ENCODE peak calls at places on chromosomes 16 and 17, in four cellular contexts. S is K562, O is GM12878, F is HepG2. W is an unnamed sample.

GRCh38 chr17:31274252-31274651 is 22.8 kb downstream of the OMG start:
- DNase-seq in S (no peak), O (no peak), F (peak; percentile 39), W (no peak)

GRCh38 chr16:69942099-69942491 is 9.0 kb upstream of the CLEC18A start:
- DNase-seq in O (no peak), S (no peak), F (no peak), W (no peak)

GRCh38 chr17:56902350-56902749 is 11.5 kb downstream of the TRIM25 start:
- DNase-seq in S (no peak), F (no peak), O (no peak), W (no peak)

GRCh38 chr16:53098526-53099317 is 43.9 kb downstream of the CHD9 start:
- DNase-seq in F (peak; percentile 48), O (peak; percentile 66), S (peak; percentile 32), W (no peak)

GRCh38 chr17:6070895-6071511 is 824 bp downstream of the WSCD1 start:
- DNase-seq in O (no peak), F (no peak), S (no peak), W (peak; percentile 27)

GRCh38 chr17:8825802-8826201 is 26.6 kb upstream of the MFSD6L start:
- DNase-seq in F (no peak), S (no peak), O (no peak), W (no peak)

GRCh38 chr17:78674595-78675315 is 97.6 kb upstream of the DNAH17 start:
- DNase-seq in S (peak; percentile 38), F (no peak), O (no peak), W (no peak)

GRCh38 chr16:81315271-81316175 is 761 bp downstream of the GAN start:
- DNase-seq in O (no peak), F (peak; percentile 32), S (peak; percentile 74), W (peak; percentile 33)

GRCh38 chr16:81431554-81432353 is 12.9 kb upstream of the CMIP start:
- DNase-seq in O (no peak), F (peak; percentile 90), S (no peak), W (no peak)

GRCh38 chr17:70332356-70332755 is 163.0 kb downstream of the KCNJ2 start:
- DNase-seq in F (no peak), S (no peak), O (no peak), W (no peak)

GRCh38 chr16:14132696-14133048 is 61.6 kb downstream of the MRTFB start:
- DNase-seq in O (no peak), S (no peak), F (no peak), W (no peak)

GRCh38 chr17:81329927-81330883 is 35.1 kb upstream of the SLC38A10 start:
- DNase-seq in O (no peak), F (peak; percentile 69), S (no peak), W (peak; percentile 53)

GRCh38 chr17:81332949-81333570 is 38.0 kb upstream of the SLC38A10 start:
- DNase-seq in F (no peak), O (no peak), S (no peak), W (no peak)

GRCh38 chr17:81330884-81331245 is 35.8 kb upstream of the SLC38A10 start:
- DNase-seq in O (no peak), F (no peak), S (no peak), W (no peak)

GRCh38 chr17:81332118-81332834 is 37.2 kb upstream of the SLC38A10 start:
- DNase-seq in S (no peak), F (no peak), O (no peak), W (no peak)

GRCh38 chr17:81331527-81332043 is 36.5 kb upstream of the SLC38A10 start:
- DNase-seq in F (no peak), O (no peak), S (no peak), W (no peak)
- TF ChIP-seq TARDBP in F (no peak), O (no peak), S (no peak), W (no peak)

DNA sequence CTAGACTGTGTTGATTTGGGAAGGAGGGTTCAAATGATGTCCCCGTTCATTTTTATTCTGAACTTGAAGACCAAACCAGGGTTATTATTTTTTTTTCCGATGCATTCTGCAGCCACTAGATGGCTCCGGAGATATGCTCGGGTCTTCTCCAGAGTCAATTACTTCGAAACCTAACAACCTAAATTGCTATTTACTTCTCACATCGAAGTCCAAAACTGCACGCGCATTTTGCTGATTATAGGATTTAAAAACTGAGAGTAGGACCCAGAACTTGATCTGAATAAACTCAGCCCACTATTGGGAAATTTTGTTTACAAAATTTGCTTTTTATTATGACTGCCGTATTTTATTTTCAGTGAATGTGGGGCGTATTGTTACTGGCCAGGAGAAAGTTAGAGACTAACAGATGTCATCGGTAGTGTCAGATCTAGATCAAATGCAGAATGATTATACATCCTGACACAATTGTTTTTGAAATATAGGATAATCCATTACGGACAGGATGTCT is 263.8 kb downstream of the HS3ST3A1 start:
- DNase-seq in F (peak; percentile 42), S (peak; percentile 11), O (no peak), W (peak; percentile 45)
- TF ChIP-seq FOXM1 in F (no peak), S (no peak), O (no peak), W (no peak)

DNA sequence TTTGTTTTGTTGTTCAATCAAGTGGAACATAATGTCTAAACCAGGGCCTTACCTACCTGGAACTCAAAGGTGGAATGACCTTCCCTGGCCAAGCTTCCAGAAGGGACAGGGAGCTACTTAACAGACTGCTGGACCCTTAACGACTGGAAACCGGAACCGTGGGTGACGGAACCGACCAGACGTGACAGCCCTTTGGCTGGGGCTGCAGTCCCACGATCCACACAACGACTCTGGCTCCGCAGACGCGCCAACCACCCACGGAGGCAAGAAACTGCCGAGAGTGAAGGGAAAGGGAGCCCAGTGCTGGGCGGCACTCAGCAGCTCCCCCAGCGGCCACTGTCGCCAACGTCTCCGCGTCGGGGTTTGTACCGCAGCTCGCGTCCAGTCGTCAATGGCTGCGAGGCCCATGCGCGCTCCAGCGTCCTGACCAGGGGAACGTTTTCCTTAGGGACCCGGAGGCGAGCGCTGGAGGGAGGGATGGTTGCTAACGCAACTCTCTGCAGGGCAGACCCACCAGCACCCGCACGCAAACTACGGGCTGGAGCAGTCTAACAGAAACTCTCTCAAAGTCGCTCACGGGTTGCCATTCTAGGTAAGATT is 5.5 kb upstream of the KIF22 start:
- DNase-seq in S (peak; percentile 75), O (no peak), F (no peak), W (no peak)
- TF ChIP-seq TARDBP in S (peak; percentile 53), O (no peak), F (peak; percentile 52), W (no peak)

GRCh38 chr17:1997146-1997586 is 28.0 kb downstream of the RTN4RL1 start:
- DNase-seq in F (peak; percentile 78), S (no peak), O (no peak), W (no peak)

GRCh38 chr17:1997587-1998425 is 27.3 kb downstream of the RTN4RL1 start:
- DNase-seq in F (peak; percentile 77), O (no peak), S (no peak), W (peak; percentile 35)

GRCh38 chr17:1998426-1998784 is 26.7 kb downstream of the RTN4RL1 start:
- DNase-seq in S (no peak), O (no peak), F (no peak), W (no peak)

GRCh38 chr17:2002767-2003329 is 22.3 kb downstream of the RTN4RL1 start:
- DNase-seq in S (no peak), F (no peak), O (no peak), W (no peak)

DNA sequence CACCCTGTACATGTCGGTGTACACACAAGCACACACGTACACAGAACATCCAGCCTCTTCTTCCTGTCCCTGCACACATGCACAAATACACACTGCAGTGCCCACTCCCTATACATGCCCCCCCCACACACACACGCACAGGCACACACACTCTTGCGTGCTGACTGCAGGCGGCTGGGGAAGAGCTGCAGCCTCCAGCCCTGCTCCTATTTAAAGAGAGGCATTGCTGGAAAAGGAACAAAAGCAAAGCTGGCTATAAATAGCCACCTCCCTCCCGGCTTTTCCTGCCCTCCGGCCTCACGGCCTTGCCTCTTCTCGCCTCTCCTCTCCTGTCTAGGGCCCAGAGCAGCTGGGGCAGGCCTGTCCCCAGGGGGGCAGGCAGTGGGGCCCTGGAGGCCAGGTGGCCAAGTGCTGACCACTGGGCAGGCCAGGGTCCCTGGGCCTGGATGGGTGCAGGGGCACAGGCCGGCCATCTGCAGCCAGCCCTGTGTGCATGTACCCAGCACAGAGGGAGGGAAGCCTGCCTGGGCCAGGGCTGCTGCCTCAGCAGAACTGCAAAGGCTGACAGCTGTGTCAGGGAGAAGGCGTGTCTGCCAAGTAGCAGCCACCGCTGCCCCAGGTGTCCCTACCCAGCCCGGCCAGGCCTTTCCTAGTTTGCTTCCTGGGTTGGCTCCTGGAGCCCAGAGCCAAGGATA is 25.4 kb downstream of the RTN4RL1 start:
- DNase-seq in S (no peak), F (peak; percentile 25), O (no peak), W (no peak)
- TF ChIP-seq FOXM1 in S (no peak), F (no peak), O (no peak), W (no peak)